ENCODE peak calls at places on chromosomes 11 and 22, in nine cellular contexts. T, R, D, K, P, G, S, E and A are unnamed samples.

GRCh38 chr11:100639140-100639539 is 47.9 kb upstream of the ARHGAP42 start:
- DNase-seq in T (no peak), R (no peak), D (no peak), K (no peak), P (no peak), G (no peak), S (no peak), E (no peak), A (no peak)

GRCh38 chr11:72238040-72238450 is 5.9 kb downstream of the PHOX2A start:
- DNase-seq in T (no peak), R (no peak), D (peak; percentile 72), K (peak; percentile 97), P (peak; percentile 55), G (peak; percentile 90), S (peak; percentile 72), E (peak; percentile 45), A (no peak)

GRCh38 chr11:1070594-1071462 is 3.8 kb upstream of the MUC2 start:
- DNase-seq in T (no peak), R (no peak), D (no peak), K (no peak), P (no peak), G (no peak), S (no peak), E (no peak), A (peak; percentile 52)

GRCh38 chr11:126378763-126379162 is 23.3 kb downstream of the ST3GAL4 start:
- DNase-seq in T (no peak), R (no peak), D (no peak), K (no peak), P (no peak), G (peak; percentile 75), S (no peak), E (no peak), A (no peak)

GRCh38 chr11:25910090-25910489 is 421.8 kb upstream of the ANO3 start:
- DNase-seq in T (no peak), R (no peak), D (peak; percentile 77), K (no peak), P (no peak), G (peak; percentile 38), S (no peak), E (no peak), A (no peak)

GRCh38 chr11:94799726-94800125 is 31.6 kb downstream of the AMOTL1 start:
- DNase-seq in T (no peak), R (no peak), D (no peak), K (no peak), P (no peak), G (no peak), S (no peak), E (no peak), A (no peak)

GRCh38 chr11:69537126-69537525 is 55.7 kb downstream of the LINC01488 start:
- DNase-seq in T (no peak), R (no peak), D (no peak), K (no peak), P (no peak), G (no peak), S (no peak), E (no peak), A (peak; percentile 26)

GRCh38 chr11:12901874-12902481 is 107.1 kb upstream of the RASSF10 start:
- DNase-seq in T (no peak), R (no peak), D (no peak), K (no peak), P (no peak), G (no peak), S (no peak), E (peak; percentile 67), A (no peak)

GRCh38 chr11:2305862-2306823 is 4.3 kb downstream of the TSPAN32 start:
- DNase-seq in T (peak; percentile 37), R (peak; percentile 83), D (no peak), K (peak; percentile 29), P (no peak), G (no peak), S (peak; percentile 17), E (peak; percentile 92), A (peak; percentile 19)

GRCh38 chr11:112837162-112837826 is 123.9 kb upstream of the NCAM1 start:
- DNase-seq in T (no peak), R (peak; percentile 10), D (no peak), K (peak; percentile 42), P (no peak), G (peak; percentile 10), S (no peak), E (no peak), A (no peak)

GRCh38 chr11:112516261-112516660 is 255.6 kb upstream of the PLET1 start:
- DNase-seq in T (no peak), R (no peak), D (no peak), K (no peak), P (no peak), G (no peak), S (no peak), E (peak; percentile 13), A (no peak)

GRCh38 chr11:412641-413119 is 2.1 kb downstream of the SIGIRR start:
- DNase-seq in T (no peak), R (no peak), D (no peak), K (no peak), P (no peak), G (no peak), S (no peak), E (no peak), A (no peak)

GRCh38 chr22:20429254-20430100 is 8.1 kb downstream of the SCARF2 start:
- DNase-seq in T (no peak), R (peak; percentile 66), D (peak; percentile 84), K (peak; percentile 90), P (peak; percentile 79), G (peak; percentile 89), S (peak; percentile 65), E (no peak), A (peak; percentile 49)

GRCh38 chr11:63985812-63986155 is 454 bp upstream of the OTUB1 start:
- DNase-seq in T (no peak), R (peak; percentile 47), D (peak; percentile 44), K (no peak), P (peak; percentile 77), G (peak; percentile 59), S (peak; percentile 68), E (no peak), A (no peak)

GRCh38 chr11:20617346-20617745 is 17.9 kb downstream of the SLC6A5 start:
- DNase-seq in T (no peak), R (no peak), D (no peak), K (no peak), P (no peak), G (no peak), S (no peak), E (no peak), A (no peak)

GRCh38 chr22:46830001-46830715 is 67.7 kb downstream of the TBC1D22A start:
- DNase-seq in T (no peak), R (peak; percentile 59), D (no peak), K (no peak), P (no peak), G (no peak), S (no peak), E (peak; percentile 63), A (no peak)

GRCh38 chr11:86678823-86679222 is 6.4 kb upstream of the ME3 start:
- DNase-seq in T (no peak), R (no peak), D (no peak), K (no peak), P (no peak), G (no peak), S (no peak), E (peak; percentile 53), A (no peak)

GRCh38 chr11:73648629-73649046 is 2.3 kb downstream of the PLEKHB1 start:
- DNase-seq in T (no peak), R (no peak), D (no peak), K (no peak), P (no peak), G (no peak), S (no peak), E (no peak), A (no peak)

GRCh38 chr11:118621071-118621815 is 13.8 kb downstream of the PHLDB1 start:
- DNase-seq in T (no peak), R (peak; percentile 91), D (peak; percentile 69), K (peak; percentile 97), P (peak; percentile 81), G (peak; percentile 93), S (no peak), E (peak; percentile 86), A (peak; percentile 92)

GRCh38 chr11:76598426-76598839 is 72.1 kb downstream of the LRRC32 start:
- DNase-seq in T (no peak), R (peak; percentile 51), D (no peak), K (peak; percentile 61), P (no peak), G (peak; percentile 94), S (peak; percentile 87), E (peak; percentile 61), A (no peak)

GRCh38 chr22:41822289-41823057 is 10.4 kb upstream of the SREBF2 start:
- DNase-seq in T (peak; percentile 32), R (no peak), D (peak; percentile 85), K (no peak), P (peak; percentile 29), G (peak; percentile 82), S (peak; percentile 84), E (peak; percentile 73), A (no peak)

GRCh38 chr11:102220728-102221467 is 96.4 kb upstream of the BIRC3 start:
- DNase-seq in T (no peak), R (no peak), D (no peak), K (no peak), P (no peak), G (no peak), S (no peak), E (no peak), A (no peak)

GRCh38 chr22:46829140-46829891 is 66.9 kb downstream of the TBC1D22A start:
- DNase-seq in T (peak; percentile 85), R (no peak), D (no peak), K (no peak), P (no peak), G (no peak), S (no peak), E (peak; percentile 88), A (no peak)

GRCh38 chr22:35022291-35022690 is 43.7 kb upstream of the ISX start:
- DNase-seq in T (no peak), R (no peak), D (no peak), K (no peak), P (no peak), G (no peak), S (no peak), E (no peak), A (no peak)

GRCh38 chr22:35156945-35157344 is 91.0 kb downstream of the ISX start:
- DNase-seq in T (no peak), R (no peak), D (no peak), K (no peak), P (no peak), G (no peak), S (no peak), E (no peak), A (no peak)

GRCh38 chr22:37827056-37827455 is 3.9 kb downstream of the GALR3 start:
- DNase-seq in T (no peak), R (peak; percentile 69), D (no peak), K (no peak), P (no peak), G (no peak), S (no peak), E (no peak), A (no peak)

GRCh38 chr11:122062763-122063162 is 53.3 kb downstream of the BLID start:
- DNase-seq in T (no peak), R (no peak), D (no peak), K (no peak), P (no peak), G (no peak), S (no peak), E (no peak), A (no peak)

GRCh38 chr11:108160970-108161566 is 39.7 kb downstream of the ACAT1 start:
- DNase-seq in T (no peak), R (no peak), D (no peak), K (no peak), P (no peak), G (no peak), S (peak; percentile 89), E (no peak), A (no peak)

GRCh38 chr11:78132475-78132874 is 7.0 kb downstream of the ALG8 start:
- DNase-seq in T (no peak), R (no peak), D (no peak), K (no peak), P (no peak), G (peak; percentile 65), S (no peak), E (no peak), A (no peak)

GRCh38 chr22:47333625-47334024 is 571.2 kb downstream of the TBC1D22A start:
- DNase-seq in T (no peak), R (no peak), D (no peak), K (no peak), P (no peak), G (peak; percentile 1), S (no peak), E (peak; percentile 79), A (no peak)

GRCh38 chr11:134045799-134046635 is 22.9 kb upstream of the JAM3 start:
- DNase-seq in T (no peak), R (peak; percentile 50), D (no peak), K (peak; percentile 72), P (no peak), G (no peak), S (no peak), E (no peak), A (no peak)